ENCODE peak calls at places on chromosomes 16 and 17, in ten cellular contexts. F is GOT3; S is GM13977; Z is cardiac muscle cell; R is fibroblast of villous mesenchyme; T is A549; B is activated T-helper 2 cell treated with anti-CD3 and anti-CD28 coated beads, Interferon-gamma antibody, Interleukin-2, Interleukin-4, amounts not matched to agents 10 μg/mL and 5 μg/mL and 100 μg/mL, durations not matched to agents 14 hours and 24 hours and 36 hours; I is small intestine; G is tibial nerve; H is ascending aorta. O is an unnamed sample.

GRCh38 chr16:68309798-68310197 is 948 bp downstream of the SLC7A6OS start:
- DNase-seq in S (no peak), T (no peak), I (no peak), F (no peak), H (no peak), B (no peak), R (no peak), Z (no peak), G (no peak), O (no peak)

GRCh38 chr17:57235124-57235523 is 21.2 kb upstream of the MSI2 start:
- DNase-seq in F (no peak), H (no peak), G (no peak), R (no peak), I (no peak), T (no peak), B (no peak), Z (no peak), S (no peak), O (no peak)

GRCh38 chr16:4052801-4053662 is 63.2 kb downstream of the ADCY9 start:
- DNase-seq in R (peak), T (no peak), Z (peak), S (no peak), G (peak), H (no peak), I (peak), F (no peak), B (no peak), O (no peak)

GRCh38 chr16:3650631-3651265 is 3.7 kb upstream of the DNASE1 start:
- DNase-seq in S (no peak), T (no peak), Z (no peak), I (no peak), G (no peak), R (no peak), B (no peak), F (no peak), H (no peak), O (no peak)

GRCh38 chr17:82231562-82232321 is 2.9 kb downstream of the SLC16A3 start:
- DNase-seq in F (no peak), T (peak), S (no peak), B (no peak), Z (peak), H (peak), R (peak), G (peak), I (peak), O (no peak)

GRCh38 chr17:77254961-77255741 is 114.4 kb downstream of the SEC14L1 start:
- DNase-seq in F (peak), B (no peak), Z (no peak), I (no peak), G (no peak), T (peak), H (no peak), R (peak), S (no peak), O (no peak)

GRCh38 chr16:740764-741505 is at the start of gene CIAO3:
- DNase-seq in G (peak), R (peak), I (peak), H (peak), T (peak), S (peak), Z (peak), B (peak), F (peak), O (peak)

GRCh38 chr17:66255112-66255511 is 25.9 kb upstream of the APOH start:
- DNase-seq in H (no peak), B (peak), T (no peak), I (peak), G (peak), S (peak), Z (peak), F (no peak), R (peak), O (peak)

GRCh38 chr17:5560361-5560988 is 23.8 kb downstream of the NLRP1 start:
- DNase-seq in F (no peak), S (no peak), T (no peak), Z (no peak), R (no peak), I (no peak), G (no peak), H (no peak), B (no peak), O (no peak)

GRCh38 chr16:30927789-30928378 is 4.5 kb downstream of the FBXL19 start:
- DNase-seq in T (peak), F (no peak), I (peak), R (peak), Z (peak), S (peak), G (no peak), B (peak), H (no peak), O (peak)

GRCh38 chr16:31382485-31383161 is 10.5 kb upstream of the ITGAD start:
- DNase-seq in T (peak), Z (peak), H (no peak), B (peak), G (peak), F (no peak), R (peak), S (peak), I (peak), O (peak)

GRCh38 chr17:79809530-79810137 is 12.8 kb upstream of the CBX8 start:
- DNase-seq in S (no peak), T (no peak), H (no peak), G (no peak), Z (no peak), I (peak), F (no peak), B (no peak), R (no peak), O (no peak)

GRCh38 chr16:12868169-12868568 is 33.2 kb upstream of the SHISA9 start:
- DNase-seq in G (no peak), B (no peak), Z (no peak), R (no peak), I (no peak), F (no peak), H (no peak), S (no peak), T (no peak), O (no peak)

GRCh38 chr17:76207670-76208069 is 32.6 kb downstream of the RNF157 start:
- DNase-seq in R (no peak), S (no peak), I (no peak), Z (peak), G (no peak), T (no peak), B (no peak), H (no peak), F (no peak), O (no peak)

GRCh38 chr16:81823111-81823510 is 44.0 kb downstream of the PLCG2 start:
- DNase-seq in T (no peak), I (no peak), F (no peak), S (peak), B (no peak), G (no peak), R (no peak), Z (peak), H (no peak), O (peak)

GRCh38 chr16:21593530-21594289 is 5.7 kb upstream of the METTL9 start:
- DNase-seq in F (no peak), H (no peak), I (no peak), Z (no peak), S (no peak), T (no peak), R (no peak), B (no peak), G (no peak), O (no peak)

GRCh38 chr16:1300664-1301476 is 8.6 kb upstream of the UBE2I start:
- DNase-seq in B (peak), S (peak), F (no peak), H (no peak), Z (peak), T (peak), G (no peak), R (peak), I (peak), O (peak)

GRCh38 chr17:29659155-29659554 is 36.4 kb upstream of the CORO6 start:
- DNase-seq in G (no peak), H (no peak), B (no peak), R (no peak), F (no peak), I (no peak), Z (no peak), T (no peak), S (no peak), O (no peak)

GRCh38 chr16:87764600-87765472 is 950 bp downstream of the KLHDC4 start:
- DNase-seq in Z (no peak), F (no peak), T (peak), I (peak), S (no peak), B (no peak), R (no peak), G (no peak), H (no peak), O (no peak)

GRCh38 chr17:42774066-42774750 is 959 bp downstream of the VPS25 start:
- DNase-seq in F (no peak), Z (no peak), S (no peak), H (no peak), I (no peak), T (no peak), G (no peak), B (no peak), R (no peak), O (no peak)

GRCh38 chr16:30054959-30055553 is 10.5 kb upstream of the ALDOA start:
- DNase-seq in F (no peak), Z (peak), T (peak), R (peak), H (no peak), S (peak), G (no peak), I (peak), B (peak), O (peak)

GRCh38 chr17:8609910-8610309 is 20.6 kb downstream of the MYH10 start:
- DNase-seq in T (no peak), I (no peak), F (no peak), S (no peak), B (no peak), G (no peak), H (no peak), Z (no peak), R (no peak), O (no peak)

GRCh38 chr16:80674884-80675283 is 129.5 kb downstream of the CDYL2 start:
- DNase-seq in Z (no peak), I (no peak), S (no peak), R (no peak), G (no peak), F (no peak), T (no peak), H (no peak), B (no peak), O (no peak)

GRCh38 chr17:6100891-6101290 is 30.7 kb downstream of the WSCD1 start:
- DNase-seq in S (no peak), Z (no peak), B (no peak), T (no peak), H (no peak), I (no peak), F (no peak), G (no peak), R (no peak), O (no peak)

GRCh38 chr17:7858487-7858832 is 657 bp downstream of the CYB5D1 start:
- DNase-seq in G (no peak), F (no peak), Z (peak), R (peak), I (peak), B (no peak), T (peak), S (no peak), H (no peak), O (no peak)

O was measured in GM20000.